ENCODE peak calls at places on chromosomes 12 and 14, in nine cellular contexts. W is stimulated activated CD4-positive, alpha-beta T cell treated with anti-CD3 and anti-CD28 coated beads, Interleukin-1b, Interleukin-23, amount 100 ng/mL, for 48 hours; J is AG04450; K is head of caudate nucleus; I is KG1; C is NCI-H69; B is tibial artery; Q is bronchial epithelial cell; Z is neural crest cell. L is an unnamed sample.

GRCh38 chr14:103788086-103788485 is 59.3 kb downstream of the PPP1R13B start:
- DNase-seq in Z (no peak), I (no peak), W (no peak), J (no peak), K (no peak), C (no peak), Q (no peak), B (no peak), L (no peak)

GRCh38 chr12:130764073-130764472 is 48.0 kb upstream of the RIMBP2 start:
- DNase-seq in I (peak), K (no peak), Q (peak), Z (no peak), C (peak), B (no peak), J (no peak), W (no peak), L (no peak)

GRCh38 chr12:52495385-52495784 is 2.3 kb upstream of the KRT6A start:
- DNase-seq in Q (peak), I (no peak), K (peak), J (no peak), Z (no peak), C (peak), B (no peak), W (no peak), L (no peak)

GRCh38 chr12:15534322-15534721 is 212.0 kb downstream of the PTPRO start:
- DNase-seq in Z (no peak), I (no peak), J (no peak), K (no peak), B (no peak), Q (no peak), C (no peak), W (no peak), L (no peak)

GRCh38 chr14:22980672-22981089 is 1.7 kb downstream of the AJUBA start:
- DNase-seq in B (no peak), Q (no peak), K (no peak), W (no peak), I (no peak), C (peak), J (no peak), Z (no peak), L (peak)

GRCh38 chr14:51862171-51862838 is 1.9 kb downstream of the GNG2 start:
- DNase-seq in J (no peak), W (no peak), B (no peak), Z (no peak), I (peak), K (no peak), Q (no peak), C (peak), L (no peak)

GRCh38 chr12:79662046-79662811 is 28.5 kb downstream of the PAWR start:
- DNase-seq in K (no peak), Q (no peak), C (peak), I (no peak), W (no peak), B (no peak), Z (no peak), J (no peak), L (no peak)

GRCh38 chr12:109114644-109115043 is 1.7 kb upstream of the ACACB start:
- DNase-seq in W (no peak), C (no peak), Q (no peak), B (no peak), Z (no peak), J (no peak), I (no peak), K (no peak), L (no peak)

GRCh38 chr12:46970636-46971035 is 108.8 kb upstream of the PCED1B start:
- DNase-seq in Z (no peak), K (no peak), C (no peak), B (no peak), W (no peak), Q (no peak), J (no peak), I (no peak), L (no peak)

GRCh38 chr14:98984719-98985041 is 287.3 kb downstream of the BCL11B start:
- DNase-seq in K (no peak), C (no peak), Z (no peak), B (no peak), W (peak), J (no peak), I (no peak), Q (no peak), L (no peak)

GRCh38 chr12:122851820-122852219 is 16.6 kb downstream of the HIP1R start:
- DNase-seq in B (peak), J (peak), C (no peak), K (no peak), I (no peak), Z (no peak), Q (peak), W (no peak), L (no peak)

GRCh38 chr12:6839482-6840201 is 1.1 kb upstream of the GNB3 start:
- DNase-seq in Z (no peak), Q (no peak), C (peak), I (no peak), W (no peak), B (no peak), K (no peak), J (no peak), L (no peak)

GRCh38 chr12:87656311-87656710 is 372.9 kb downstream of the C12orf50 start:
- DNase-seq in W (no peak), J (no peak), Q (no peak), B (no peak), C (no peak), K (no peak), I (no peak), Z (no peak), L (no peak)

GRCh38 chr14:28635387-28635786 is 131.2 kb upstream of the FOXG1 start:
- DNase-seq in C (peak), J (no peak), I (peak), K (no peak), Q (peak), W (no peak), Z (peak), B (no peak), L (no peak)

GRCh38 chr14:90382491-90383125 is 14.2 kb upstream of the CALM1 start:
- DNase-seq in K (peak), I (peak), C (peak), B (peak), J (no peak), Z (no peak), Q (peak), W (peak), L (peak)

GRCh38 chr12:209246-209645 is 4.7 kb downstream of the SLC6A12 start:
- DNase-seq in J (no peak), K (no peak), B (no peak), I (no peak), C (no peak), Q (no peak), Z (no peak), W (no peak), L (no peak)

GRCh38 chr14:64191756-64192155 is 102.4 kb downstream of the ESR2 start:
- DNase-seq in Q (peak), I (no peak), J (peak), C (no peak), K (no peak), W (no peak), B (no peak), Z (no peak), L (no peak)

GRCh38 chr14:105144666-105145380 is 23.8 kb downstream of the JAG2 start:
- DNase-seq in Z (no peak), W (peak), C (no peak), I (no peak), B (peak), Q (no peak), J (no peak), K (no peak), L (no peak)

GRCh38 chr12:80580254-80580653 is 127.2 kb upstream of the MYF6 start:
- DNase-seq in B (no peak), Q (peak), J (peak), Z (no peak), K (no peak), I (no peak), W (no peak), C (no peak), L (no peak)

GRCh38 chr14:30655124-30655523 is 33.0 kb downstream of the SCFD1 start:
- DNase-seq in K (no peak), J (no peak), C (peak), W (no peak), I (no peak), Z (no peak), B (no peak), Q (peak), L (no peak)

GRCh38 chr14:34301107-34301734 is 160.8 kb downstream of the SPTSSA start:
- DNase-seq in Q (peak), Z (peak), B (no peak), K (no peak), C (peak), I (no peak), W (no peak), J (no peak), L (no peak)

GRCh38 chr12:29908154-29908553 is 124.4 kb upstream of the TMTC1 start:
- DNase-seq in Z (no peak), W (no peak), C (no peak), J (no peak), I (no peak), K (no peak), B (no peak), Q (no peak), L (no peak)

GRCh38 chr12:62190921-62191746 is 69.1 kb upstream of the USP15 start:
- DNase-seq in C (no peak), Q (no peak), W (peak), K (no peak), J (peak), B (no peak), I (no peak), Z (peak), L (peak)

GRCh38 chr12:45223868-45224267 is 8.0 kb downstream of the ANO6 start:
- DNase-seq in W (no peak), J (no peak), C (no peak), K (no peak), B (no peak), Z (no peak), Q (no peak), I (no peak), L (no peak)

L was measured in ovary.